ENCODE peak calls at places on chromosomes 13 and 19, in eight cellular contexts. One of them, this sample, is unnamed.
A peak's percentile ranks its signal among the peaks of the same experiment; 100 is the strongest.

GRCh38 chr19:33055718-33056117 is 9.0 kb downstream of the RHPN2 start:
- DNase-seq in pancreas: no peak
- DNase-seq in cardiac muscle cell: peak; percentile 77
- DNase-seq in HCT116: no peak
- DNase-seq in Caco-2: no peak
- DNase-seq in psoas muscle: no peak
- DNase-seq in transverse colon: no peak
- DNase-seq in lower leg skin: no peak
- DNase-seq in this sample: no peak

GRCh38 chr13:40682449-40683240 is 16.2 kb upstream of the FOXO1 start:
- DNase-seq in pancreas: no peak
- DNase-seq in cardiac muscle cell: peak; percentile 51
- DNase-seq in HCT116: no peak
- DNase-seq in Caco-2: no peak
- DNase-seq in psoas muscle: no peak
- DNase-seq in transverse colon: no peak
- DNase-seq in lower leg skin: no peak
- DNase-seq in this sample: no peak

GRCh38 chr19:39112338-39112890 is 13.2 kb upstream of the PAK4 start:
- DNase-seq in pancreas: peak; percentile 33
- DNase-seq in cardiac muscle cell: no peak
- DNase-seq in HCT116: peak; percentile 62
- DNase-seq in Caco-2: no peak
- DNase-seq in psoas muscle: no peak
- DNase-seq in transverse colon: no peak
- DNase-seq in lower leg skin: no peak
- DNase-seq in this sample: peak; percentile 56

GRCh38 chr19:6209233-6209632 is 70.5 kb downstream of the MLLT1 start:
- DNase-seq in pancreas: no peak
- DNase-seq in cardiac muscle cell: no peak
- DNase-seq in HCT116: no peak
- DNase-seq in Caco-2: no peak
- DNase-seq in psoas muscle: peak; percentile 20
- DNase-seq in transverse colon: no peak
- DNase-seq in lower leg skin: no peak
- DNase-seq in this sample: no peak

GRCh38 chr19:58575183-58576041 is 2.3 kb upstream of the MZF1 start:
- DNase-seq in pancreas: peak; percentile 89
- DNase-seq in cardiac muscle cell: peak; percentile 94
- DNase-seq in HCT116: peak; percentile 79
- DNase-seq in Caco-2: peak; percentile 93
- DNase-seq in psoas muscle: peak; percentile 94
- DNase-seq in transverse colon: peak; percentile 89
- DNase-seq in lower leg skin: peak; percentile 84
- DNase-seq in this sample: peak; percentile 47

GRCh38 chr13:114339779-114340534 is 25.7 kb downstream of the CHAMP1 start:
- DNase-seq in pancreas: no peak
- DNase-seq in cardiac muscle cell: peak; percentile 59
- DNase-seq in HCT116: peak; percentile 51
- DNase-seq in Caco-2: peak; percentile 32
- DNase-seq in psoas muscle: peak; percentile 62
- DNase-seq in transverse colon: peak; percentile 59
- DNase-seq in lower leg skin: no peak
- DNase-seq in this sample: no peak

GRCh38 chr13:79869326-79869725 is 388.4 kb downstream of the NDFIP2 start:
- DNase-seq in pancreas: peak; percentile 26
- DNase-seq in cardiac muscle cell: no peak
- DNase-seq in HCT116: no peak
- DNase-seq in Caco-2: peak; percentile 86
- DNase-seq in psoas muscle: no peak
- DNase-seq in transverse colon: no peak
- DNase-seq in lower leg skin: no peak
- DNase-seq in this sample: peak; percentile 9

GRCh38 chr13:32323912-32324311 is 8.6 kb downstream of the BRCA2 start:
- DNase-seq in pancreas: no peak
- DNase-seq in cardiac muscle cell: peak; percentile 50
- DNase-seq in HCT116: no peak
- DNase-seq in Caco-2: no peak
- DNase-seq in psoas muscle: no peak
- DNase-seq in transverse colon: no peak
- DNase-seq in lower leg skin: no peak
- DNase-seq in this sample: peak; percentile 32

GRCh38 chr19:4678881-4679379 is 8.8 kb upstream of the MYDGF start:
- DNase-seq in pancreas: no peak
- DNase-seq in cardiac muscle cell: no peak
- DNase-seq in HCT116: peak; percentile 51
- DNase-seq in Caco-2: peak; percentile 35
- DNase-seq in psoas muscle: peak; percentile 70
- DNase-seq in transverse colon: no peak
- DNase-seq in lower leg skin: no peak
- DNase-seq in this sample: no peak

GRCh38 chr19:7746903-7747884 is at the start of gene CD209:
- DNase-seq in pancreas: no peak
- DNase-seq in cardiac muscle cell: no peak
- DNase-seq in HCT116: no peak
- DNase-seq in Caco-2: no peak
- DNase-seq in psoas muscle: no peak
- DNase-seq in transverse colon: no peak
- DNase-seq in lower leg skin: no peak
- DNase-seq in this sample: no peak

GRCh38 chr19:7751157-7751783 is 3.9 kb upstream of the CD209 start:
- DNase-seq in pancreas: no peak
- DNase-seq in cardiac muscle cell: no peak
- DNase-seq in HCT116: no peak
- DNase-seq in Caco-2: no peak
- DNase-seq in psoas muscle: no peak
- DNase-seq in transverse colon: no peak
- DNase-seq in lower leg skin: no peak
- DNase-seq in this sample: no peak

GRCh38 chr19:7744871-7745270 is 2.5 kb downstream of the CD209 start:
- DNase-seq in pancreas: no peak
- DNase-seq in cardiac muscle cell: no peak
- DNase-seq in HCT116: no peak
- DNase-seq in Caco-2: no peak
- DNase-seq in psoas muscle: no peak
- DNase-seq in transverse colon: no peak
- DNase-seq in lower leg skin: no peak
- DNase-seq in this sample: no peak

GRCh38 chr19:7748171-7748570 is 837 bp upstream of the CD209 start:
- DNase-seq in pancreas: no peak
- DNase-seq in cardiac muscle cell: no peak
- DNase-seq in HCT116: no peak
- DNase-seq in Caco-2: no peak
- DNase-seq in psoas muscle: no peak
- DNase-seq in transverse colon: no peak
- DNase-seq in lower leg skin: no peak
- DNase-seq in this sample: no peak

DNA sequence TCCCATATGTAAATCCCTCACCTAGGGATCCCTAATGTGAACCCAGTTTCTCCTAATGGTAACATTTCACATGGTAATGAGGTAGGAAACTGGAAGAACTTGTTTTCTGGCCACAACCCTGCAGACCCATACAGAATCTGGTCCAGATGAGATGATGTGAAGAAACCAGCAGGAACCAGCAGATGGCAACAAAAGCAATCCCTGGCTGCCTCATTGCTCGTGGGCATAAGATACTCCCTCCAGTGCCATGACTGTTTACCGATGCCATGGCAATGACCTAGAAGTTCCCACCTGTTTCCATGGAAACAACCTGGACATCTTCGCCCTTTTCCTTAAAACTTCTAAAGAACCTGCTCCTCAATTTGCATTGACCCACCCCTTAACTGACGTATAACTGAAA is 1.4 kb upstream of the CD209 start:
- DNase-seq in pancreas: no peak
- DNase-seq in cardiac muscle cell: peak; percentile 16
- DNase-seq in HCT116: peak; percentile 50
- DNase-seq in Caco-2: peak; percentile 37
- DNase-seq in psoas muscle: no peak
- DNase-seq in transverse colon: no peak
- DNase-seq in lower leg skin: no peak
- DNase-seq in this sample: no peak
- TF ChIP-seq CTCF in pancreas: no peak
- TF ChIP-seq CTCF in cardiac muscle cell: no peak
- TF ChIP-seq CTCF in HCT116: peak; percentile 52
- TF ChIP-seq CTCF in Caco-2: no peak
- TF ChIP-seq CTCF in psoas muscle: no peak
- TF ChIP-seq CTCF in transverse colon: no peak
- TF ChIP-seq CTCF in lower leg skin: no peak
- TF ChIP-seq CTCF in this sample: peak; percentile 51

DNA sequence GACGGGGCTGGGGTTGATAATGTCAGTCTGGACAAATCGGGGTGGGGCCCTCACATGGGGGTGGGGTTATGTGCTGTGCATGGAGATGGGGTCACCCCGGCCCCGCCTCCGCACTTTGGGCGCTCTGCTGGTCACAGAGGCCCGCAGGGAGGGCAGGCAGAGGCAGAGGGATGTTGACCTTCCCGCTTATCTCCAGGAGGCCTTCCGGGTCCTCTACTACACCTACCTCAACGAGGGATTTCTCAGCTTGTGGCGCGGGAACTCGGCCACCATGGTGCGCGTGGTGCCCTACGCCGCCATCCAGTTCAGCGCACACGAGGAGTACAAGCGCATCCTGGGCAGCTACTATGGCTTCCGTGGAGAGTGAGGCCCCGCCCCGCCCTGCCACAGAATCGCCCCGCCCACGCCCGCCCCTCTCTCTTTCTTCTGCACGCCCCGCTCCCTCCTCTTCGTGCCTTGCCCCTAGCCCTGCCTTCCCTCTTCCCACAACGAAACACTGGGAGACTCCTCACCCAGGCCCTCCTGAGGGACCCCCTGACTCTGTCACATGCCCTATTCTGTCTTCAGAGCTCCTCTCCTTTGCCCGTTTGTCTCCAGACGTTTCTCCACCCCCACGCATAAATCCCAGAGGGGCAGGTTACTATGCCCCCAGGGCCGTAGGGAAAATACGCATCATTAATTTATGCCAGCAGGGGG is 32.8 kb downstream of the TMEM161A start:
- DNase-seq in pancreas: no peak
- DNase-seq in cardiac muscle cell: peak; percentile 84
- DNase-seq in HCT116: peak; percentile 53
- DNase-seq in Caco-2: peak; percentile 68
- DNase-seq in psoas muscle: no peak
- DNase-seq in transverse colon: peak; percentile 69
- DNase-seq in lower leg skin: no peak
- DNase-seq in this sample: no peak
- H3K4me3 ChIP-seq in pancreas: peak overlapping the region; percentile 26
- H3K4me3 ChIP-seq in cardiac muscle cell: peak overlapping the region; percentile 23
- H3K4me3 ChIP-seq in HCT116: peak overlapping the region; percentile 56
- H3K4me3 ChIP-seq in Caco-2: peak overlapping the region; percentile 52
- H3K4me3 ChIP-seq in psoas muscle: peak overlapping the region; percentile 36
- H3K4me3 ChIP-seq in transverse colon: peak overlapping the region; percentile 39
- H3K4me3 ChIP-seq in lower leg skin: no peak overlapping the region
- H3K4me3 ChIP-seq in this sample: peak overlapping the region; percentile 61

DNA sequence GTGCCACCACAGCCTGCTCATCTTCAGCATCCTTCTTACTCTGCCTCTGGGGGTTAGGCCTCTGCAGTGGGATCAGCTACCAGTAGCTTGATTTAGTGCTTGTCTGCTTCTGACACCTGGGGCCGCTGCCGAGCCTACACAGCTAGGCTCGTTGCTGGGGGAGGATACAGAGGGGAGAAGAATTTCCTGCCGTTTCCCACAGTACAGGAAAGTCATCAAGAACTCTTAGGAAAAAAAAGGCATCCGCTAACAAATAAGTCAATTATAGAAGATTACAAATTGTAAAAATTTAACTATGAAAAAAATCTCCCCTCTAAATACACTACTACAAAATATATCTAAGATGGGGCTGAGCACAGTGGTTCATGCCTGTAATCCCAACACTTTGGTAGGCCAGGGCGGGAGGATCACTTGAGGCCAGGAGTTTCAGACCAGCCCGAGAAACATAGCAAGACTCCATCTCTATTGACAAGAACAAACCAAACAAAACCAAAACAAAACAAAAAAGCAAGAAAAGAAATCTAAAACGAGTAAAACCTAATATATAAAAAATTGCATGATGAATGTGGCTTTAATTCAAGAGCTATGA is 26.7 kb downstream of the LATS2 start:
- DNase-seq in pancreas: no peak
- DNase-seq in cardiac muscle cell: peak; percentile 66
- DNase-seq in HCT116: no peak
- DNase-seq in Caco-2: no peak
- DNase-seq in psoas muscle: no peak
- DNase-seq in transverse colon: no peak
- DNase-seq in lower leg skin: no peak
- DNase-seq in this sample: no peak
- TF ChIP-seq CTCF in pancreas: no peak
- TF ChIP-seq CTCF in cardiac muscle cell: peak; percentile 45
- TF ChIP-seq CTCF in HCT116: no peak
- TF ChIP-seq CTCF in Caco-2: no peak
- TF ChIP-seq CTCF in psoas muscle: peak; percentile 39
- TF ChIP-seq CTCF in transverse colon: no peak
- TF ChIP-seq CTCF in lower leg skin: no peak
- TF ChIP-seq CTCF in this sample: peak; percentile 49

GRCh38 chr19:48987323-48987722 is 5.8 kb downstream of the GYS1 start:
- DNase-seq in pancreas: no peak
- DNase-seq in cardiac muscle cell: no peak
- DNase-seq in HCT116: no peak
- DNase-seq in Caco-2: no peak
- DNase-seq in psoas muscle: no peak
- DNase-seq in transverse colon: no peak
- DNase-seq in lower leg skin: no peak
- DNase-seq in this sample: no peak

GRCh38 chr19:48988860-48989259 is 4.2 kb downstream of the GYS1 start:
- DNase-seq in pancreas: no peak
- DNase-seq in cardiac muscle cell: no peak
- DNase-seq in HCT116: no peak
- DNase-seq in Caco-2: no peak
- DNase-seq in psoas muscle: no peak
- DNase-seq in transverse colon: no peak
- DNase-seq in lower leg skin: no peak
- DNase-seq in this sample: no peak

GRCh38 chr19:48988286-48988685 is 4.8 kb downstream of the GYS1 start:
- DNase-seq in pancreas: no peak
- DNase-seq in cardiac muscle cell: no peak
- DNase-seq in HCT116: no peak
- DNase-seq in Caco-2: no peak
- DNase-seq in psoas muscle: no peak
- DNase-seq in transverse colon: no peak
- DNase-seq in lower leg skin: no peak
- DNase-seq in this sample: no peak

GRCh38 chr19:48985711-48986110 is 7.4 kb downstream of the GYS1 start:
- DNase-seq in pancreas: no peak
- DNase-seq in cardiac muscle cell: no peak
- DNase-seq in HCT116: no peak
- DNase-seq in Caco-2: no peak
- DNase-seq in psoas muscle: no peak
- DNase-seq in transverse colon: no peak
- DNase-seq in lower leg skin: no peak
- DNase-seq in this sample: no peak

DNA sequence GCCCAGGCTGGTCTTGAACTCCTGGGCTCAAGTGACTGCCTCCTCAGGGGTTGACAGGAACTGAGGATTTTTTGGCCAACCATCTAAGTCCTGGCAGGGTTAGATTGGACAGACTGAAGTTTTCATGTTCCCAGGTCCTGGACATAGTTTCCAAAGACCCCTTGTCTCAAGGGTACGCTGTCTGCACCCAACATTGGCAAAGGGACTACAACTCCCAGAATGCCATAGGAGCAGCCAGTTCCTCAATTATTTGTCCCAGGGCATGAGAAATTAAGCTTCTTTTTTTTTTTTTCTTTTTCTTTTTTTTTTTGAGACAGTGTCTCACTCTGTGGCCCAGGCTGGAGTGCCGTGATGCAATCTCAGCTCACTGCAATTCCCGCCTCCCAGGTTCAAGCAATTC is 6.9 kb downstream of the GYS1 start:
- DNase-seq in pancreas: no peak
- DNase-seq in cardiac muscle cell: no peak
- DNase-seq in HCT116: no peak
- DNase-seq in Caco-2: no peak
- DNase-seq in psoas muscle: no peak
- DNase-seq in transverse colon: no peak
- DNase-seq in lower leg skin: no peak
- DNase-seq in this sample: no peak
- H3K4me3 ChIP-seq in pancreas: no peak overlapping the region
- H3K4me3 ChIP-seq in cardiac muscle cell: no peak overlapping the region
- H3K4me3 ChIP-seq in HCT116: no peak overlapping the region
- H3K4me3 ChIP-seq in Caco-2: no peak overlapping the region
- H3K4me3 ChIP-seq in psoas muscle: no peak overlapping the region
- H3K4me3 ChIP-seq in transverse colon: no peak overlapping the region
- H3K4me3 ChIP-seq in lower leg skin: no peak overlapping the region
- H3K4me3 ChIP-seq in this sample: no peak overlapping the region